ENCODE peak calls at places on chromosomes 5 and 9, in four cellular contexts. D is dorsolateral prefrontal cortex, C is body of pancreas, Z is HFFc6. U is an unnamed sample.

GRCh38 chr5:1777281-1778137 is 22.1 kb downstream of the MRPL36 start:
- DNase-seq in D (no peak), C (no peak), Z (no peak), U (no peak)

GRCh38 chr5:24161559-24161958 is 483.2 kb downstream of the CDH10 start:
- DNase-seq in Z (no peak), D (no peak), C (no peak), U (no peak)

GRCh38 chr5:54087436-54087835 is 222.9 kb downstream of the ARL15 start:
- DNase-seq in Z (peak; percentile 83), D (no peak), C (no peak), U (no peak)

GRCh38 chr5:170630711-170631141 is 126.9 kb downstream of the KCNIP1 start:
- DNase-seq in Z (no peak), D (no peak), C (no peak), U (no peak)

GRCh38 chr9:133839822-133840329 is 101.7 kb upstream of the SARDH start:
- DNase-seq in C (no peak), D (no peak), Z (peak; percentile 4), U (no peak)

GRCh38 chr5:34913072-34913471 is 2.2 kb downstream of the RAD1 start:
- DNase-seq in D (no peak), C (no peak), Z (peak; percentile 65), U (no peak)

GRCh38 chr5:124157320-124157719 is 589.1 kb downstream of the ZNF608 start:
- DNase-seq in Z (no peak), D (no peak), C (no peak), U (no peak)

GRCh38 chr9:131758972-131759647 is 19.2 kb upstream of the RAPGEF1 start:
- DNase-seq in Z (peak; percentile 22), C (no peak), D (no peak), U (no peak)

GRCh38 chr5:16615737-16616535 is 861 bp downstream of the RETREG1 start:
- DNase-seq in D (no peak), C (peak; percentile 35), Z (no peak), U (peak; percentile 3)

GRCh38 chr5:11046160-11046559 is 285.1 kb upstream of the DAP start:
- DNase-seq in C (no peak), Z (no peak), D (no peak), U (peak; percentile 8)

GRCh38 chr5:35050541-35051126 is 2.9 kb upstream of the AGXT2 start:
- DNase-seq in C (no peak), D (no peak), Z (no peak), U (no peak)

GRCh38 chr5:115069087-115069968 is 100.4 kb downstream of the TRIM36 start:
- DNase-seq in Z (peak; percentile 52), D (no peak), C (peak; percentile 54), U (peak; percentile 40)

GRCh38 chr5:61044545-61044944 is 99.5 kb downstream of the NDUFAF2 start:
- DNase-seq in C (no peak), Z (no peak), D (no peak), U (no peak)

GRCh38 chr5:156505101-156505500 is 178.1 kb downstream of the SGCD start:
- DNase-seq in Z (no peak), D (no peak), C (no peak), U (no peak)

GRCh38 chr9:13939129-13939528 is 374.8 kb downstream of the NFIB start:
- DNase-seq in Z (peak; percentile 55), C (no peak), D (no peak), U (no peak)

GRCh38 chr5:119328753-119329602 is 26.8 kb upstream of the TNFAIP8 start:
- DNase-seq in D (no peak), Z (peak; percentile 52), C (no peak), U (no peak)

GRCh38 chr9:96187108-96187695 is 114.8 kb downstream of the HSD17B3 start:
- DNase-seq in D (no peak), Z (no peak), C (no peak), U (peak; percentile 17)

GRCh38 chr5:456351-457194 is 13.6 kb downstream of the EXOC3 start:
- DNase-seq in C (no peak), D (peak; percentile 15), Z (no peak), U (no peak)

GRCh38 chr5:78472469-78473106 is 112.2 kb downstream of the SCAMP1 start:
- DNase-seq in D (no peak), C (no peak), Z (peak; percentile 6), U (no peak)

GRCh38 chr5:100644206-100644605 is 109.0 kb downstream of the FAM174A start:
- DNase-seq in D (no peak), Z (no peak), C (no peak), U (no peak)

GRCh38 chr9:2229109-2229733 is 214.1 kb downstream of the SMARCA2 start:
- DNase-seq in Z (no peak), D (no peak), C (no peak), U (no peak)

GRCh38 chr9:2228132-2228531 is 213.0 kb downstream of the SMARCA2 start:
- DNase-seq in C (peak; percentile 52), Z (no peak), D (no peak), U (peak; percentile 17)

GRCh38 chr9:2228641-2229040 is 213.5 kb downstream of the SMARCA2 start:
- DNase-seq in C (no peak), Z (no peak), D (no peak), U (no peak)

GRCh38 chr9:2231831-2232230 is 216.7 kb downstream of the SMARCA2 start:
- DNase-seq in Z (peak; percentile 45), C (peak; percentile 21), D (no peak), U (no peak)

GRCh38 chr9:2230362-2230761 is 215.2 kb downstream of the SMARCA2 start:
- DNase-seq in Z (no peak), C (no peak), D (no peak), U (no peak)
- TF ChIP-seq CTCF in Z (peak; percentile 17), C (no peak), D (no peak), U (no peak)

DNA sequence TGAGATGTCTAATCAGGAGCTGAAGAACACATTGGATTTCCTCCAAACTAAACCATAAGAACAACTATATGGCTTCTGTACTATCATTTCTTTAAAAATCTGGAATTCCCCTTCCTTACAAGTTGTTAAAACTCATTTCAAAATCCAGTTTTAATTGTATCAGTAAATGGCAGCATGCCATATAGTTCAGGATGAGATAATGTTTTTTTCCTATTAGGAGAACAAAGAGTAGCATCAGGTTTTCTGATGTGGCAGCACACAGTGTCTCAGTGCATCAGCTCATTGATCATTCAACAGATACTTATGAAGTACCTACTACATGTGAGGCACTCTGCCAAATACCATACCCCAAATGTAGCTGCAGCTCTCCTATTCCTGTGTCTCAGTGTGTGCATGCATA is 161.1 kb downstream of the EPB41L4A start:
- DNase-seq in D (no peak), C (no peak), Z (no peak), U (no peak)
- TF ChIP-seq CTCF in D (no peak), C (no peak), Z (no peak), U (no peak)

GRCh38 chr5:112923148-112923917 is 1.3 kb upstream of the REEP5 start:
- DNase-seq in C (no peak), Z (no peak), D (no peak), U (no peak)
- TF ChIP-seq CTCF in C (no peak), Z (no peak), D (no peak), U (no peak)

DNA sequence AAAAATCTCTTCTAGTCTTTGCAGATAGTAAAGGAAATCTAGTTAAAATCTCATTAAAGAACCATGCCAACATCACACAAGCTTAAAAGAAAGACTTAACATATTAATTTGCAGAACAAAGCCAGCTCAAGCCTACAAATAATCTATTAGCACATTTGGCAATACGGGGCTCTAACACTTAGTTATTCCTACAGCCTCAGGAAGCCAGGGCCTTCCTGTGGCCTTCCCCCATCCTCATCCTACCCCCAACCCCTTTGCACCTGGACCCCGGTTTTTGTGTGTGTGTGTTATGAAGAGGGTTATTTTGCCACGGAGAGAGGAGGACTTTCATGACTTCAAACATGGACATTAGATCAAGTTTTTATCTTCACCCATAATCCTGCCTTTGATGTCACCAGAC is 64.6 kb downstream of the FOXB2 start:
- DNase-seq in Z (no peak), D (no peak), C (no peak), U (no peak)
- TF ChIP-seq CTCF in Z (no peak), D (no peak), C (no peak), U (no peak)

DNA sequence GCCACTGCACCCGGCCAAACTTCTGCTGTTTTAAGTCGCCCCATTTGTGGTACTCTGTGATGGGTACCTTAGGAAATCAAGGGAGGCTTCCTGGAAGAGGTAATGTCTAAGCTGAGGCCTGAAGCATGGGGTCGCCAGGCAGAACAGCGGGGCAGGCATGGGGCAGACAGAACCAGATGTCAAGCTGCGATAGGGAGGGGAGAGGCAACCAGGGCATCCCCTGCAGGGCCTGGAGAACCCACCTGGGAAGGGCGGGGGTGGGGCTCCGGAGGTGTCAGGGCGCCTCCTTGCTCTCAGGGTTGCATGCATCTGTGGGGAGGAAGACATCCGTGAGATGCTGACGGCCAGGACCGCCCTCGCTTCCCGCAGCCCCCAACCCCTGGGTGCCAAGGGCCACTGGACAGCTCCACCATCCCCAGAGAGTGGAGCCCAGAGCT is 2.8 kb downstream of the LCN15 start:
- DNase-seq in Z (no peak), D (no peak), C (no peak), U (no peak)
- TF ChIP-seq CTCF in Z (no peak), D (no peak), C (no peak), U (no peak)

GRCh38 chr5:83562817-83563557 is 91.4 kb downstream of the VCAN start:
- DNase-seq in D (no peak), Z (no peak), C (no peak), U (no peak)

GRCh38 chr5:83562207-83562606 is 90.7 kb downstream of the VCAN start:
- DNase-seq in Z (no peak), D (no peak), C (no peak), U (no peak)

GRCh38 chr5:83563631-83564030 is 92.1 kb downstream of the VCAN start:
- DNase-seq in C (no peak), Z (no peak), D (no peak), U (no peak)

GRCh38 chr5:83567741-83568530 is 96.4 kb downstream of the VCAN start:
- DNase-seq in Z (peak; percentile 83), C (no peak), D (no peak), U (no peak)

DNA sequence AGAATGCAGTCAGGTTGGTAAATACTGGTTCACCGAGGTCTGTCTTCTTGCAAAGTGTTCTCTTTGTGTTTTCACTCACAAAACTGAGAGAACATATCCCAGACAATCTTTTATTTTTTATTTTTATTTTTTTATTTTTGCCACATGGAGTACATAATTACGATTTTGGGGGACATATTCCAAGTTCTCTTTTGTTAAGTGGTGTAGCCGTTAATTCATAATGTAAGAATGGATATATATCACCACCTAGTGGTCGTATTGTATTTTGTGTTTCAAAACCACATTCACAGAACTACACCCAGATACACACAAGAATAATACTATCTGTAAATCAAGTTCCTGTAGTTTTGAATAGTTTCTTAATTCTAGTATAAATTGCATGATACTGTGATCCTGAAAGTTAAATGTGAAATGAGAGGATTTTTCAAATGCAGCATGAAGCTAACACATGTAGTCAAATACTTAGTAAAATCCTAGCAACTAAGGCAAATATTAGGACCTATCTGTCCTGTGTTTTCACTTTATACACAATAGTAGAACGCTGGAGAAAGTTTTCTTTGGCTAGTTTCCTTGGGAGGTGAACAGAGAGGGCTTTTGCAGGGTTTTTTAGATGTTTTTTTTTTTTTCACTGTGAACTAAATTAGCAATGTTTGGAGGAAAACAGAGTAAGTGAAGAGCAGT is 92.7 kb downstream of the VCAN start:
- DNase-seq in D (no peak), Z (peak; percentile 41), C (no peak), U (no peak)
- TF ChIP-seq CTCF in D (peak; percentile 63), Z (peak; percentile 91), C (peak; percentile 79), U (peak; percentile 64)

GRCh38 chr5:141889282-141889871 is 11.2 kb upstream of the PCDH1 start:
- DNase-seq in D (no peak), Z (no peak), C (no peak), U (no peak)
- TF ChIP-seq CTCF in D (peak; percentile 39), Z (peak; percentile 69), C (no peak), U (no peak)

GRCh38 chr9:8514760-8515159 is 715.2 kb upstream of the DMAC1 start:
- DNase-seq in Z (no peak), C (no peak), D (no peak), U (no peak)
- TF ChIP-seq CTCF in Z (no peak), C (no peak), D (no peak), U (no peak)